ENCODE peak calls at places on chromosomes 5 and 9, in ten cellular contexts. P is kidney, J is SK-N-SH, F is cardiac muscle cell, R is A673, Y is PC-3, T is lower lobe of right lung, O is adrenal gland, X is OCI-LY7, D is left ventricle myocardium inferior. Q is an unnamed sample. For H3K9me3, the result is how much of the 10 kb centered on the place peaks cover.

GRCh38 chr9:6564868-6565267 is 80.7 kb downstream of the GLDC start:
- DNase-seq in P (no peak), J (no peak), F (no peak), R (no peak), Y (no peak), T (no peak), O (no peak), X (no peak), D (peak), Q (no peak)

GRCh38 chr5:161889971-161890370 is 42.1 kb downstream of the GABRA1 start:
- DNase-seq in P (no peak), J (no peak), F (peak), R (no peak), Y (peak), T (no peak), O (no peak), X (no peak), D (no peak), Q (no peak)

GRCh38 chr9:98080346-98080745 is 23.8 kb downstream of the NANS start:
- DNase-seq in P (no peak), J (no peak), F (no peak), R (no peak), Y (no peak), T (no peak), O (no peak), X (no peak), D (no peak), Q (no peak)

GRCh38 chr9:132125944-132126720 is 35.7 kb upstream of the NTNG2 start:
- DNase-seq in P (no peak), J (no peak), F (no peak), R (no peak), Y (no peak), T (no peak), O (no peak), X (no peak), D (no peak), Q (no peak)

GRCh38 chr5:170749911-170750431 is 33.6 kb upstream of the GABRP start:
- DNase-seq in P (no peak), J (no peak), F (no peak), R (no peak), Y (peak), T (no peak), O (no peak), X (no peak), D (no peak), Q (no peak)

GRCh38 chr5:68459500-68460139 is 244.1 kb downstream of the PIK3R1 start:
- DNase-seq in P (no peak), J (no peak), F (no peak), R (no peak), Y (no peak), T (no peak), O (no peak), X (no peak), D (no peak), Q (no peak)

GRCh38 chr5:134568761-134569725 is 43.6 kb downstream of the JADE2 start:
- DNase-seq in P (peak), J (peak), F (peak), R (no peak), Y (peak), T (peak), O (peak), X (no peak), D (peak), Q (no peak)

GRCh38 chr5:139709587-139710369 is 61.6 kb downstream of the CXXC5 start:
- DNase-seq in P (peak), J (peak), F (no peak), R (peak), Y (no peak), T (peak), O (no peak), X (peak), D (peak), Q (no peak)

GRCh38 chr9:89260525-89260924 is 50.5 kb upstream of the CKS2 start:
- DNase-seq in P (no peak), J (no peak), F (no peak), R (no peak), Y (no peak), T (no peak), O (no peak), X (no peak), D (no peak), Q (no peak)

GRCh38 chr9:104302775-104303174 is 201.3 kb upstream of the OR13F1 start:
- DNase-seq in P (no peak), J (no peak), F (no peak), R (no peak), Y (no peak), T (no peak), O (no peak), X (no peak), D (no peak), Q (no peak)

GRCh38 chr5:154271466-154271865 is 80.9 kb downstream of the GALNT10 start:
- DNase-seq in P (no peak), J (no peak), F (no peak), R (no peak), Y (no peak), T (no peak), O (no peak), X (no peak), D (no peak), Q (no peak)

GRCh38 chr9:128505414-128505765 is 871 bp downstream of the GLE1 start:
- DNase-seq in P (no peak), J (peak), F (no peak), R (no peak), Y (peak), T (no peak), O (no peak), X (no peak), D (no peak), Q (no peak)

GRCh38 chr9:72675586-72675985 is 154.2 kb downstream of the TMC1 start:
- DNase-seq in P (no peak), J (no peak), F (no peak), R (peak), Y (no peak), T (no peak), O (no peak), X (no peak), D (no peak), Q (no peak)

GRCh38 chr9:13432914-13433313 is 153.4 kb upstream of the MPDZ start:
- DNase-seq in P (no peak), J (no peak), F (no peak), R (peak), Y (peak), T (no peak), O (no peak), X (no peak), D (no peak), Q (no peak)

GRCh38 chr9:13269589-13270452 is 9.7 kb downstream of the MPDZ start:
- DNase-seq in P (no peak), J (no peak), F (no peak), R (no peak), Y (no peak), T (no peak), O (no peak), X (no peak), D (no peak), Q (no peak)

GRCh38 chr9:136946228-136946892 is 1.3 kb downstream of the C8G start:
- DNase-seq in P (peak), J (no peak), F (no peak), R (no peak), Y (no peak), T (no peak), O (peak), X (no peak), D (no peak), Q (no peak)

GRCh38 chr9:22100626-22101025 is 91.5 kb upstream of the CDKN2B start:
- DNase-seq in P (no peak), J (no peak), F (no peak), R (no peak), Y (no peak), T (no peak), O (no peak), X (peak), D (no peak), Q (no peak)

GRCh38 chr5:154970759-154971158 is 29.9 kb downstream of the MRPL22 start:
- DNase-seq in P (no peak), J (no peak), F (no peak), R (no peak), Y (peak), T (no peak), O (no peak), X (no peak), D (no peak), Q (no peak)

GRCh38 chr5:138482645-138483044 is 17.4 kb downstream of the EGR1 start:
- DNase-seq in P (no peak), J (no peak), F (no peak), R (no peak), Y (no peak), T (no peak), O (no peak), X (no peak), D (no peak), Q (no peak)

GRCh38 chr9:114911167-114911821 is 19.1 kb downstream of the TNFSF8 start:
- DNase-seq in P (no peak), J (peak), F (peak), R (peak), Y (peak), T (no peak), O (peak), X (no peak), D (no peak), Q (no peak)

GRCh38 chr9:114469091-114469853 is 36.0 kb downstream of the WHRN start:
- DNase-seq in P (no peak), J (no peak), F (no peak), R (no peak), Y (no peak), T (no peak), O (no peak), X (no peak), D (no peak), Q (no peak)

GRCh38 chr5:154583545-154584168 is 105.6 kb upstream of the HAND1 start:
- DNase-seq in P (no peak), J (no peak), F (no peak), R (peak), Y (peak), T (no peak), O (no peak), X (no peak), D (no peak), Q (no peak)

GRCh38 chr9:101536938-101537337 is 3.3 kb downstream of the RNF20 start:
- DNase-seq in P (no peak), J (no peak), F (peak), R (peak), Y (peak), T (no peak), O (no peak), X (peak), D (no peak), Q (no peak)

GRCh38 chr9:11038956-11039355 is 426.2 kb upstream of the PTPRD start:
- DNase-seq in P (no peak), J (no peak), F (no peak), R (no peak), Y (no peak), T (no peak), O (no peak), X (no peak), D (no peak), Q (no peak)
- H3K9me3 ChIP-seq in P (under half), J (under half), F (under half), R (under half), Y (under half), T (under half), O (under half), X (under half), D (under half), Q (under half)

GRCh38 chr5:159426694-159427093 is 96.4 kb upstream of the IL12B start:
- DNase-seq in P (no peak), J (no peak), F (no peak), R (no peak), Y (no peak), T (no peak), O (no peak), X (no peak), D (no peak), Q (no peak)

GRCh38 chr5:159422371-159422770 is 92.1 kb upstream of the IL12B start:
- DNase-seq in P (no peak), J (no peak), F (no peak), R (no peak), Y (no peak), T (no peak), O (no peak), X (no peak), D (no peak), Q (no peak)

GRCh38 chr5:159427180-159428012 is 97.1 kb upstream of the IL12B start:
- DNase-seq in P (no peak), J (no peak), F (no peak), R (no peak), Y (no peak), T (no peak), O (no peak), X (no peak), D (no peak), Q (no peak)

GRCh38 chr5:159419567-159419966 is 89.3 kb upstream of the IL12B start:
- DNase-seq in P (no peak), J (peak), F (no peak), R (no peak), Y (no peak), T (no peak), O (no peak), X (no peak), D (no peak), Q (no peak)

DNA sequence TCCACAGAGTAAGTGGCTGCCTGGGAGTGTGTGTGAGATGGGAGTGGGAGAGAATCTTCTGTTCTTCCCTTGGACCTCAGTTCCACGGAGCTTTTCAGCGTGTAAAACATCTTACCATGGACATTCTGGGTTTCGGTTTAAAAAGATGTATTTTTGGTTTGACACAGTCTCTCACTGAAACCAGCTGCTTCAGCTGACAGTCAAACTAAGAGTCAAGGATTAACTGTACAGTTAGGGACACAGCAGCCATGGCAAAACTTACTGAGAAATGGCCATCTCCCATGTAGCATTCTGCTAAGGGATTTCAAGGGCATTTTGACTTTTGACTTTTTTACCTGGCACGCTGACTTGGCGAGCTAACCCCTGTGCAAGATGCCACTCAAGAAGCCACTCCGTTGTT is 93.8 kb upstream of the IL12B start:
- DNase-seq in P (no peak), J (no peak), F (no peak), R (no peak), Y (no peak), T (no peak), O (no peak), X (no peak), D (no peak), Q (no peak)
- H3K27ac ChIP-seq in P (no peak), J (no peak), F (no peak), R (no peak), Y (no peak), T (no peak), O (no peak), X (no peak), D (no peak), Q (no peak)

GRCh38 chr9:111298831-111299603 is 31.0 kb downstream of the OR2K2 start:
- DNase-seq in P (peak), J (peak), F (peak), R (peak), Y (peak), T (no peak), O (no peak), X (peak), D (peak), Q (peak)
- TF ChIP-seq CTCF in P (peak), J (peak), F (peak), R (peak), Y (peak), T (peak), O (peak), X (peak), D (peak), Q (peak)

DNA sequence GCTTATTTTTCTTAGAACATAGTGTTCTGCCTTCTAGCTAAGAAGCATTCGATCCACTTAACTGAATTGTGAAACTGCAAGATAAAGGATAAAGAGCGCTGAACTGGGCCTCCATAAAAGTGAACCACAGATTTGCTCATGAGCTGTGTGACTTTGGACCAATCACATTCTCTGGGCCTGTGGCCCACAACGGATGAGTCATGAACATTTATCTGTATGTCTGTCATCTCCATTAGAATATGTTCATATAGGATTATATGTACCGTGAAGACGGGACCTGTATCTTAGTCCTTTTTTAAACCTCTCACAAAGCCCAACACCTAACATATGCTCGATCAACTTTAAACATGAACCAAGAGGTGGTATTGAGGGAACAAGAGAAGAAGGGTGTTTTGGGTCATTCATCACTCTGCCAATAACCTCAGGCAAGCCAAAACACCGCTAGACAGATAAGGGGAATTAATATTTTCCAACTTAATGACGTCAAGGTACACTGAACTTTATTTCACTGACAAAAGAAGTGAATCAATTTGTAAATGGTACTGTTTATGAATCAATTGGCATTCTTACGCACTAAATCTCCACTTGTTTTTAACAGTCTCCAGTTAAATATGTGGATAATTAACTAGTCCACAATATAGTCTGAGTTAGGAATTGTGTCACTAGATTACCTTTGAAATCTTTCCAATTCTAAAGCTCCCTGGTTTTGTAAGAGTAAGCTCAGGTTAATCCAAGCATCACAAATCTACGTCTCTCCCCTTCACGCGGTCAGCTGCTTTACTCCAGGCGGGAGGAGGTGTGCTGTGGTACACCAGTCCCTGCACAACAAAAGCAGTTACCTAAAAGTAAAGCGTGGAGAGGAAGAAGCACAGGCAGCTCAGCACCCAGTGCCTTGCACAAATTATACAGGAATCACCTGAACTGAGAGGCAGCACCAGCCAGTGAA is 1.6 kb downstream of the TMEM245 start:
- DNase-seq in P (peak), J (peak), F (peak), R (peak), Y (peak), T (no peak), O (peak), X (peak), D (no peak), Q (no peak)
- H3K9me3 ChIP-seq in P (under half), J (under half), F (under half), R (under half), Y (under half), T (under half), O (under half), X (under half), D (under half), Q (under half)

DNA sequence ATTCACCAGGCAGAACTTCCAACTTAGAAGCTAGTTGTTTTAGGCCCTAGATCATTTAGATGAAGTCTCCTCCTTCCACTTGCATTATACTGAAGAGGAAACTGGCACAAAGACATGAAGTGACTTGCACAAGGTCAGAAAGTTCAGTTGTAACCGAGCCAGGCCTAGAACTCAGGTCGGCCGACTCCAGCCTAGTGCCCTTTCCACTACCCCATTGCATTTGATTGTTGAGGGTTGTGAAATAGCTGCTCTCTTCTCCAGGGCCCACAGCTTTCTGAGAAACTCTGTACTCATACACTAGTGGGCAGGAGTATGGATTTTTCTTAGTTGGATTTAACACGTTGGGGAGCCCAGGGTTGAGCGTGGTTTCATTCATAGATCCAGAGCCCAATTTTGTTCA is 5.6 kb downstream of the ZNF462 start:
- DNase-seq in P (no peak), J (no peak), F (no peak), R (no peak), Y (no peak), T (peak), O (no peak), X (no peak), D (no peak), Q (no peak)
- H3K27ac ChIP-seq in P (peak), J (no peak), F (no peak), R (no peak), Y (no peak), T (peak), O (peak), X (no peak), D (peak), Q (no peak)

GRCh38 chr5:74625742-74626241 is 14.7 kb downstream of the ENC1 start:
- DNase-seq in P (no peak), J (peak), F (no peak), R (peak), Y (no peak), T (no peak), O (no peak), X (peak), D (no peak), Q (no peak)
- TF ChIP-seq CTCF in P (no peak), J (peak), F (peak), R (peak), Y (peak), T (no peak), O (no peak), X (peak), D (no peak), Q (no peak)